ENCODE peak calls at places on chromosomes 12 and 14, in nine cellular contexts. P is endothelial cell; M is lung; X is HFF-Myc; G is CD8-positive, alpha-beta T cell; A is suprapubic skin; V is CD4-positive, alpha-beta T cell; Z is WTC11; N is heart right ventricle. R is an unnamed sample.

GRCh38 chr14:74941676-74942097 is 13.7 kb downstream of the PGF start:
- DNase-seq in M (peak), X (no peak), V (peak), Z (no peak), A (no peak), P (no peak), G (peak), N (no peak), R (no peak)

GRCh38 chr12:54418441-54419087 is 502 bp downstream of the ITGA5 start:
- DNase-seq in N (no peak), G (no peak), V (no peak), X (no peak), M (no peak), P (no peak), Z (peak), A (peak), R (peak)

GRCh38 chr12:108448246-108448645 is 66.8 kb upstream of the FICD start:
- DNase-seq in Z (no peak), P (no peak), X (no peak), V (no peak), N (no peak), G (no peak), M (no peak), A (no peak), R (no peak)

GRCh38 chr14:56175773-56176172 is 57.6 kb downstream of the PELI2 start:
- DNase-seq in Z (no peak), G (no peak), N (no peak), A (no peak), P (no peak), V (no peak), X (no peak), M (no peak), R (no peak)

GRCh38 chr12:124397807-124398577 is 103.1 kb downstream of the RFLNA start:
- DNase-seq in M (peak), Z (no peak), X (no peak), N (no peak), V (no peak), P (no peak), G (no peak), A (no peak), R (no peak)

GRCh38 chr14:78491015-78491414 is 320.8 kb downstream of the NRXN3 start:
- DNase-seq in Z (no peak), X (no peak), G (no peak), V (no peak), N (no peak), M (no peak), A (no peak), P (no peak), R (no peak)

GRCh38 chr12:50924439-50925341 is 27.7 kb upstream of the HIGD1C start:
- DNase-seq in N (peak), Z (no peak), X (peak), M (peak), A (peak), P (peak), G (peak), V (no peak), R (peak)

GRCh38 chr12:98425859-98426258 is 89.5 kb upstream of the TMPO start:
- DNase-seq in V (no peak), Z (no peak), G (no peak), M (no peak), N (no peak), A (no peak), P (no peak), X (no peak), R (no peak)

GRCh38 chr12:22971771-22972191 is 346.8 kb downstream of the ETNK1 start:
- DNase-seq in M (no peak), V (no peak), N (no peak), X (no peak), P (no peak), A (no peak), Z (no peak), G (no peak), R (no peak)

GRCh38 chr12:2845280-2845679 is 10.4 kb upstream of the NRIP2 start:
- DNase-seq in A (no peak), P (peak), Z (no peak), N (peak), M (no peak), G (no peak), V (no peak), X (peak), R (no peak)

GRCh38 chr14:22159968-22160367 is 429.1 kb downstream of the DAD1 start:
- DNase-seq in Z (no peak), N (no peak), X (no peak), M (no peak), V (no peak), P (no peak), A (no peak), G (no peak), R (no peak)

GRCh38 chr12:66168410-66168809 is 1.4 kb downstream of the TMBIM4 start:
- DNase-seq in Z (no peak), G (no peak), V (no peak), X (no peak), M (no peak), A (no peak), P (no peak), N (no peak), R (no peak)

GRCh38 chr14:71475916-71476315 is 456.3 kb upstream of the RGS6 start:
- DNase-seq in X (no peak), Z (no peak), A (no peak), V (no peak), N (no peak), M (no peak), G (no peak), P (no peak), R (no peak)

GRCh38 chr12:128784030-128784770 is 39.6 kb downstream of the SLC15A4 start:
- DNase-seq in A (no peak), Z (no peak), G (no peak), X (no peak), P (no peak), N (no peak), M (no peak), V (no peak), R (no peak)

GRCh38 chr12:89840162-89840922 is 131.7 kb upstream of the ATP2B1 start:
- DNase-seq in G (no peak), Z (no peak), P (no peak), M (no peak), N (no peak), X (no peak), V (no peak), A (no peak), R (no peak)
- TF ChIP-seq CTCF in G (no peak), Z (no peak), P (no peak), M (no peak), N (no peak), X (no peak), V (no peak), A (no peak), R (no peak)

GRCh38 chr12:52564582-52564981 is 9.1 kb downstream of the KRT74 start:
- DNase-seq in M (no peak), P (no peak), V (no peak), G (no peak), X (no peak), N (no peak), A (no peak), Z (no peak), R (no peak)

GRCh38 chr12:52566847-52567291 is 6.8 kb downstream of the KRT74 start:
- DNase-seq in M (no peak), N (peak), A (no peak), X (no peak), Z (no peak), P (no peak), G (peak), V (no peak), R (no peak)

GRCh38 chr12:52559979-52560378 is 7.0 kb upstream of the KRT71 start:
- DNase-seq in N (no peak), G (no peak), M (no peak), A (no peak), V (no peak), X (no peak), Z (no peak), P (no peak), R (no peak)

GRCh38 chr12:52557481-52557880 is 4.5 kb upstream of the KRT71 start:
- DNase-seq in G (no peak), Z (no peak), N (no peak), V (no peak), M (no peak), X (no peak), A (no peak), P (no peak), R (no peak)

DNA sequence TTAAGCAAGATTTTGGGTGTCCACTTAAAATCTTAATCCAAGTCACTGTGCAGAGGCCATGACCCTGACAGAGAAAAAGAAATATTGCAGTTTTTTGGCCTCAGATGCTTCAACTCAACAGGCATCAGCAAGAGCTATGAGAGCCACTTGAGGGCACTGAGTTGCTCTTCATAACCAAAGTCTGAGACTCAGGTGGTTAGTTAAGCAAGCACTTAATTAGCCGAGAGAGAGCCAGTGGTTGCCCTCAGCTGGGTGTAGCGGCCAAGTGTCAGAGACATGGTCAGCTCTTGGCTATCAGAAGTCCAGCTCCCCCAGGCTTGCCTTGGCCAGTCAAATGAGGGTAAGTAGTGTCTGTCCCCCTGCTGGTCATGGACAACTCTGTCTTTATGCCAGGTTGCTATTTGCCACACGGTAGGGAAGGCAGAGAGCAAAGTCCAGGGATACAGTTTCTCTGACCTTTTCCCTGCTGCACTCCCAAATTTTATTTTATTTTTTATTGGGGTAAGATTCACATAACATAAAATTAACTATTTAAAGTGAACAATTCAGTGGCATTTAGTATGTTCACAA is 9.0 kb upstream of the KRT71 start:
- DNase-seq in N (no peak), M (peak), P (no peak), A (no peak), V (no peak), G (no peak), X (no peak), Z (no peak), R (no peak)
- TF ChIP-seq CTCF in N (no peak), M (no peak), P (peak), A (no peak), V (no peak), G (no peak), X (peak), Z (no peak), R (peak)

DNA sequence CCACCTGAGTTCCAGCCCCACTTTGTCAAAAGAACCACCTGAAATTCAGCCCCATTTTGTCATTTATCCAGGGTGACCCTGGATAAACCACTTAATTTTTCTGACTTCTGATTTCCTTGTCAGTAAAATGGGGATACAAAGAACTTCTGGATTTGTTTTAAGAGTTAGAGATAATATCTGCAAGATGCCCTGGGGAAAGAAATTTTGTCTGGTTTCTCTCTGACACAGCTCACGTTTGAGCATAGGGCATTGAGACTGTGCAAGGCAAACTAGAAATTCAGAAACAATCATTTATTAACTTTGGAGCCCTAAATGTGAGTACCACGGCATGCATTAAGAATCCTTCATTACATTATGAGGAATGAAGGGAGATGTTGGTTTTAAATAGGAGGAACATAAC is 37.2 kb downstream of the TMTC2 start:
- DNase-seq in G (no peak), A (no peak), P (no peak), N (no peak), V (no peak), Z (no peak), M (no peak), X (no peak), R (no peak)
- TF ChIP-seq CTCF in G (no peak), A (no peak), P (no peak), N (no peak), V (no peak), Z (no peak), M (no peak), X (no peak), R (no peak)

GRCh38 chr12:132554857-132555630 is 55.3 kb downstream of the LRCOL1 start:
- DNase-seq in N (no peak), M (no peak), V (no peak), Z (peak), P (peak), A (no peak), X (no peak), G (no peak), R (no peak)
- TF ChIP-seq CTCF in N (no peak), M (no peak), V (no peak), Z (peak), P (peak), A (no peak), X (peak), G (no peak), R (no peak)

GRCh38 chr12:100163416-100164152 is 20.9 kb upstream of the BLTP3B start:
- DNase-seq in N (peak), G (peak), V (peak), Z (peak), M (peak), X (no peak), A (peak), P (peak), R (peak)
- TF ChIP-seq CTCF in N (no peak), G (peak), V (no peak), Z (no peak), M (no peak), X (no peak), A (peak), P (no peak), R (no peak)

DNA sequence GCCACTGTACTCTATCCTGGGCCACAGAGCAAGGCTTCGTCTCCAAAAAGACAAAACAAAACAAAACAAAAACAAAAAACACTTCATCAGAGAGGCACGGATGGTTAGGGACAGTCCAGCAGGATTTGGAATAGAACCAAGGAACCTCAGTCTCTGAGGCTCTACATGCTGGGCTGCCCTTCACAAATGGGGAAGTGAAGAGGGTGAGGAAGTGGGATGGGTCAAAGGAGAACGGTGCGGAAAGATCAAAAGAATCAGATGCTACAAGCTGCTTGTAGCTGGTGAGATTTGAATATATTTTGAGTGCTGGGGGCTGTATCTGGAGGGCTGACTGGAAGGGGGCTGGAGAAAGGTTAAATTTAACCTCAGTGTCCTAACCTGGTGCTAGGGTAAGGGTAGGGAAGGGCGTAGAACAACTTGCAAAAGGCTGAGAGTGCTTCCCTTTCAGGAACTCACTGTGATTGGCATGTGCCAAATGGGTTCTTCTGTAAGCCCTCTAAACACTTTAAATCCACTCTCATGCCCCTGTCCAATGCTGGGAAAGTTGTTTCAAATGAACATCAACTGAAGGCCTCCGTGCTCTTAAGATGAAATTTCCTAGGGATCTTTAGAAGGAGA is 4.6 kb downstream of the FOXJ2 start:
- DNase-seq in G (no peak), Z (no peak), V (no peak), X (no peak), P (no peak), A (no peak), M (no peak), N (no peak), R (no peak)
- TF ChIP-seq CTCF in G (no peak), Z (no peak), V (no peak), X (no peak), P (no peak), A (no peak), M (no peak), N (no peak), R (no peak)

GRCh38 chr12:89918172-89918880 is 209.7 kb upstream of the ATP2B1 start:
- DNase-seq in M (no peak), A (no peak), G (no peak), N (no peak), P (no peak), Z (no peak), V (no peak), X (no peak), R (no peak)
- TF ChIP-seq CTCF in M (no peak), A (no peak), G (no peak), N (no peak), P (no peak), Z (no peak), V (no peak), X (no peak), R (no peak)

DNA sequence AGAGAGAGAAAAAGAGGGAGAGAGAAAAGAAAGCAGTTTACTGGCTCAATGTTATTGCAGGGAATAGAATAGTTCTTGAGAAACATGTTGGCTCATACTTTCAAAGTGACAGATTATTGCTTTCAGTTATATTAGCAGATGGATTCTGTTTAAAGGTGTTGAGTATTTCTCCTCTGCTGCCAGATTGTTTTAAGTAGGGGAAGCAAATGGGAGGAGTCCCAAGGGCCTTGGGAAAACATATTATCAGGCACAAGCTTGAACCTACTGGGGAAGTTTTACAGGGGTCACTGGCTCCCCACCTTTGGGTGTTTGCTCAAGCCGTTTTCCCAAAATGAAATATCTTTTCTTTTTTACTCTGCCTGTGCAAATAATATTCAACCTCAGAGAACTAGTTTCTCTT is 203.8 kb upstream of the SRRM4 start:
- DNase-seq in V (no peak), M (no peak), X (no peak), N (no peak), G (no peak), A (no peak), Z (no peak), P (no peak), R (no peak)
- TF ChIP-seq CTCF in V (no peak), M (no peak), X (no peak), N (no peak), G (no peak), A (no peak), Z (no peak), P (no peak), R (no peak)

GRCh38 chr14:100440207-100440631 is 117.1 kb downstream of the SLC25A47 start:
- DNase-seq in N (peak), G (peak), Z (peak), A (no peak), M (peak), X (no peak), P (peak), V (no peak), R (peak)
- TF ChIP-seq CTCF in N (peak), G (no peak), Z (no peak), A (peak), M (peak), X (peak), P (no peak), V (peak), R (no peak)